ENCODE peak calls at places on chromosomes 1 and 21, in six cellular contexts. P is coronary artery; E is left colon; Y is activated naive CD8-positive, alpha-beta T cell treated with anti-CD3 and anti-CD28 coated beads for 36 hours; F is stimulated activated CD4-positive, alpha-beta T cell treated with anti-CD3 and anti-CD28 coated beads, TNF-alpha, amount 100 ng/mL, for 48 hours; T is naive thymus-derived CD8-positive, alpha-beta T cell. L is an unnamed sample.

GRCh38 chr1:239755107-239755506 is 336.6 kb upstream of the FMN2 start:
- DNase-seq in E (no peak), P (no peak), Y (no peak), F (no peak), T (no peak), L (no peak)

GRCh38 chr1:223708001-223708359 is 4.4 kb upstream of the CAPN2 start:
- DNase-seq in E (no peak), F (no peak), P (no peak), Y (no peak), T (no peak), L (no peak)

GRCh38 chr1:86500731-86501130 is 32.0 kb downstream of the CLCA1 start:
- DNase-seq in P (no peak), F (no peak), Y (no peak), E (no peak), T (no peak), L (no peak)

GRCh38 chr1:60995093-60995492 is 87.3 kb upstream of the NFIA start:
- DNase-seq in E (no peak), Y (no peak), F (no peak), T (no peak), P (no peak), L (no peak)

GRCh38 chr1:71706030-71706671 is 576.2 kb downstream of the NEGR1 start:
- DNase-seq in Y (no peak), E (no peak), P (no peak), F (no peak), T (no peak), L (peak; percentile 46)

GRCh38 chr1:109181085-109181806 is 32.5 kb upstream of the SARS1 start:
- DNase-seq in Y (no peak), P (no peak), E (no peak), F (no peak), T (no peak), L (no peak)

GRCh38 chr21:33401617-33401967 is 1.6 kb upstream of the IFNGR2 start:
- DNase-seq in P (no peak), E (no peak), T (no peak), Y (no peak), F (no peak), L (no peak)

GRCh38 chr1:222441006-222441620 is 106.8 kb downstream of the HHIPL2 start:
- DNase-seq in Y (no peak), F (no peak), T (no peak), P (no peak), E (no peak), L (no peak)

GRCh38 chr1:2082064-2082463 is 31.9 kb downstream of the PRKCZ start:
- DNase-seq in E (no peak), Y (no peak), T (no peak), P (no peak), F (no peak), L (no peak)

GRCh38 chr1:226738995-226739695 is at the start of gene ITPKB:
- DNase-seq in T (peak; percentile 92), P (no peak), E (peak; percentile 67), Y (no peak), F (no peak), L (peak; percentile 38)

GRCh38 chr21:45741691-45742090 is 98.2 kb downstream of the PCBP3 start:
- DNase-seq in T (no peak), P (no peak), F (no peak), E (no peak), Y (no peak), L (no peak)

GRCh38 chr1:53020588-53020987 is 41.4 kb upstream of the PODN start:
- DNase-seq in T (no peak), F (no peak), P (no peak), E (no peak), Y (no peak), L (no peak)

GRCh38 chr1:101310484-101310883 is 73.7 kb downstream of the S1PR1 start:
- DNase-seq in P (no peak), E (no peak), Y (no peak), F (no peak), T (peak; percentile 47), L (no peak)

GRCh38 chr1:43214465-43215444 is 42.6 kb downstream of the CFAP57 start:
- DNase-seq in E (no peak), Y (no peak), T (no peak), P (no peak), F (no peak), L (no peak)

GRCh38 chr1:46394108-46394871 is at the start of gene FAAH:
- DNase-seq in T (peak; percentile 61), Y (peak; percentile 67), E (peak; percentile 86), P (no peak), F (peak; percentile 23), L (peak; percentile 92)

GRCh38 chr21:32844653-32845443 is 73.3 kb upstream of the PAXBP1 start:
- DNase-seq in P (no peak), T (no peak), F (no peak), E (no peak), Y (no peak), L (no peak)

GRCh38 chr1:117067528-117068370 is 7.6 kb downstream of the TTF2 start:
- DNase-seq in P (no peak), T (peak; percentile 30), E (peak; percentile 31), Y (no peak), F (no peak), L (peak; percentile 70)

GRCh38 chr1:98051065-98051675 is 130.3 kb upstream of the DPYD start:
- DNase-seq in T (peak; percentile 70), P (no peak), F (peak; percentile 44), Y (peak; percentile 64), E (peak; percentile 63), L (peak; percentile 53)

GRCh38 chr1:26961826-26962225 is 1.6 kb upstream of the KDF1 start:
- DNase-seq in Y (no peak), E (no peak), F (no peak), P (no peak), T (no peak), L (no peak)

GRCh38 chr21:33797565-33797964 is 118.0 kb downstream of the ATP5PO start:
- DNase-seq in E (no peak), F (no peak), T (no peak), P (no peak), Y (no peak), L (no peak)

GRCh38 chr1:33331444-33332356 is 10.8 kb upstream of the A3GALT2 start:
- DNase-seq in Y (no peak), E (no peak), P (no peak), F (no peak), T (no peak), L (no peak)

GRCh38 chr1:43108080-43108479 is 64.0 kb downstream of the EBNA1BP2 start:
- DNase-seq in Y (no peak), F (no peak), T (no peak), P (no peak), E (no peak), L (no peak)

GRCh38 chr1:184160236-184160635 is 108.7 kb downstream of the TSEN15 start:
- DNase-seq in E (no peak), F (peak; percentile 53), P (no peak), T (no peak), Y (no peak), L (no peak)

GRCh38 chr1:39360726-39361125 is 130.7 kb upstream of the BMP8A start:
- DNase-seq in T (no peak), P (no peak), Y (no peak), E (no peak), F (no peak), L (no peak)

GRCh38 chr1:207219979-207220889 is 101.2 kb upstream of the CD55 start:
- DNase-seq in T (no peak), Y (no peak), F (no peak), E (no peak), P (no peak), L (no peak)

GRCh38 chr1:47934243-47934805 is 62.9 kb downstream of the TRABD2B start:
- DNase-seq in E (peak; percentile 30), Y (no peak), F (no peak), P (peak; percentile 94), T (no peak), L (peak; percentile 43)

GRCh38 chr1:84698718-84699117 is 8.5 kb upstream of the SSX2IP start:
- DNase-seq in T (no peak), P (no peak), Y (no peak), F (no peak), E (no peak), L (no peak)

GRCh38 chr1:35605882-35606182 is 32.7 kb downstream of the TFAP2E start:
- DNase-seq in Y (no peak), F (no peak), T (no peak), P (no peak), E (no peak), L (no peak)

GRCh38 chr21:29196664-29197052 is 66.2 kb downstream of the MAP3K7CL start:
- DNase-seq in T (no peak), Y (no peak), F (no peak), P (no peak), E (no peak), L (no peak)

GRCh38 chr1:235910357-235911299 is 43.9 kb upstream of the LYST start:
- DNase-seq in F (peak; percentile 49), E (no peak), Y (peak; percentile 52), P (no peak), T (no peak), L (peak; percentile 50)

GRCh38 chr1:205313681-205314308 is 7.8 kb downstream of the NUAK2 start:
- DNase-seq in E (peak; percentile 49), F (no peak), Y (peak; percentile 56), P (no peak), T (peak; percentile 74), L (no peak)

GRCh38 chr1:1264868-1265272 is 8.8 kb downstream of the UBE2J2 start:
- DNase-seq in T (peak; percentile 27), E (no peak), F (no peak), Y (no peak), P (no peak), L (peak; percentile 56)